ENCODE peak calls at places on chromosomes 5 and 9, in six cellular contexts. P, R, Z, L, W and K are unnamed samples. For H3K4me1, the result is how much of the 10 kb centered on the place peaks cover.

GRCh38 chr9:120408680-120409258 is 171.2 kb downstream of the CDK5RAP2 start:
- DNase-seq in R (no peak), P (no peak), W (no peak), Z (no peak), L (no peak), K (no peak)

GRCh38 chr5:126868961-126869451 is 92.1 kb downstream of the LMNB1 start:
- DNase-seq in W (no peak), R (peak), L (peak), P (no peak), Z (no peak), K (no peak)

GRCh38 chr9:8484563-8484962 is 685.0 kb upstream of the DMAC1 start:
- DNase-seq in W (no peak), P (no peak), Z (no peak), L (no peak), R (no peak), K (no peak)

GRCh38 chr5:73617510-73618279 is 8.3 kb upstream of the ARHGEF28 start:
- DNase-seq in Z (no peak), L (peak), W (no peak), P (no peak), R (peak), K (no peak)

GRCh38 chr5:109907751-109908150 is 218.0 kb downstream of the MAN2A1 start:
- DNase-seq in Z (no peak), R (peak), W (no peak), L (peak), P (no peak), K (no peak)

GRCh38 chr5:160960592-160960991 is 108.6 kb upstream of the ATP10B start:
- DNase-seq in Z (no peak), R (no peak), P (no peak), W (no peak), L (no peak), K (no peak)

GRCh38 chr5:150116667-150117395 is 30.5 kb upstream of the CSF1R start:
- DNase-seq in R (peak), W (no peak), L (no peak), Z (no peak), P (no peak), K (no peak)

GRCh38 chr5:169350016-169350415 is 49.1 kb upstream of the SLIT3 start:
- DNase-seq in W (no peak), L (peak), Z (no peak), R (peak), P (no peak), K (no peak)

GRCh38 chr9:72154468-72155281 is 5.4 kb downstream of the GDA start:
- DNase-seq in L (no peak), R (no peak), W (no peak), P (peak), Z (no peak), K (no peak)

GRCh38 chr5:112186401-112186990 is 232.6 kb downstream of the EPB41L4A start:
- DNase-seq in L (peak), Z (no peak), W (peak), P (peak), R (peak), K (no peak)

GRCh38 chr9:38039907-38040682 is 28.9 kb downstream of the SHB start:
- DNase-seq in Z (no peak), R (no peak), L (no peak), P (no peak), W (no peak), K (no peak)

GRCh38 chr5:154654484-154655375 is 100.4 kb upstream of the LARP1 start:
- DNase-seq in P (no peak), Z (no peak), R (no peak), L (peak), W (no peak), K (no peak)

GRCh38 chr5:163624466-163624865 is 119.0 kb downstream of the MAT2B start:
- DNase-seq in Z (no peak), L (no peak), P (no peak), W (no peak), R (no peak), K (no peak)

GRCh38 chr5:92332039-92332438 is 948.9 kb upstream of the ARRDC3 start:
- DNase-seq in P (no peak), R (peak), L (no peak), Z (no peak), W (no peak), K (no peak)

GRCh38 chr5:36535390-36535789 is 71.0 kb upstream of the SLC1A3 start:
- DNase-seq in W (no peak), Z (peak), L (no peak), P (no peak), R (no peak), K (no peak)

GRCh38 chr5:107425541-107426031 is 245.2 kb downstream of the EFNA5 start:
- DNase-seq in Z (no peak), R (peak), W (peak), P (no peak), L (peak), K (no peak)

GRCh38 chr9:32603914-32604852 is 31.2 kb upstream of the NDUFB6 start:
- DNase-seq in R (no peak), W (peak), L (no peak), P (peak), Z (no peak), K (no peak)

GRCh38 chr9:4174781-4175180 is 125.1 kb downstream of the GLIS3 start:
- DNase-seq in Z (no peak), L (no peak), W (no peak), R (no peak), P (no peak), K (no peak)

GRCh38 chr9:136454026-136454796 is 14.6 kb upstream of the INPP5E start:
- DNase-seq in L (no peak), Z (no peak), W (no peak), R (no peak), P (no peak), K (no peak)

GRCh38 chr9:19493174-19493811 is 84.5 kb downstream of the ACER2 start:
- DNase-seq in P (peak), Z (peak), R (peak), L (peak), W (peak), K (no peak)

GRCh38 chr5:57513785-57514184 is 31.2 kb upstream of the ACTBL2 start:
- DNase-seq in R (no peak), W (no peak), L (no peak), Z (no peak), P (no peak), K (no peak)

GRCh38 chr5:110852053-110852452 is 113.2 kb downstream of the SLC25A46 start:
- DNase-seq in R (no peak), W (no peak), L (no peak), P (peak), Z (no peak), K (no peak)

GRCh38 chr9:137685035-137685885 is 66.5 kb downstream of the EHMT1 start:
- DNase-seq in R (peak), P (no peak), W (no peak), Z (no peak), L (peak), K (no peak)

GRCh38 chr5:73411927-73412596 is 36.5 kb downstream of the FOXD1 start:
- DNase-seq in P (no peak), R (no peak), L (no peak), W (no peak), Z (no peak), K (no peak)

GRCh38 chr5:141094481-141095262 is at the start of gene PCDHB2:
- DNase-seq in Z (no peak), L (peak), P (no peak), W (no peak), R (peak), K (no peak)

GRCh38 chr5:45093377-45093776 is 284.6 kb downstream of the MRPS30 start:
- DNase-seq in R (no peak), P (no peak), Z (no peak), W (no peak), L (no peak), K (no peak)

GRCh38 chr9:128148509-128149000 is 698 bp upstream of the LCN2 start:
- DNase-seq in L (no peak), Z (no peak), W (no peak), P (no peak), R (no peak), K (no peak)

GRCh38 chr5:126464016-126464415 is 40.8 kb downstream of the GRAMD2B start:
- DNase-seq in Z (no peak), L (no peak), P (no peak), W (no peak), R (no peak), K (no peak)

GRCh38 chr9:84501587-84501986 is 161.0 kb upstream of the SLC28A3 start:
- DNase-seq in L (no peak), R (no peak), Z (no peak), P (no peak), W (no peak), K (no peak)

GRCh38 chr5:168270446-168270845 is 21.0 kb upstream of the WWC1 start:
- DNase-seq in L (peak), P (no peak), Z (no peak), R (peak), W (no peak), K (no peak)

GRCh38 chr5:139690385-139691274 is 42.5 kb downstream of the CXXC5 start:
- DNase-seq in P (no peak), W (no peak), R (peak), Z (no peak), L (peak), K (peak)

GRCh38 chr5:125510651-125511050 is 764.2 kb upstream of the ZNF608 start:
- DNase-seq in P (no peak), R (no peak), L (peak), W (no peak), Z (no peak), K (no peak)

DNA sequence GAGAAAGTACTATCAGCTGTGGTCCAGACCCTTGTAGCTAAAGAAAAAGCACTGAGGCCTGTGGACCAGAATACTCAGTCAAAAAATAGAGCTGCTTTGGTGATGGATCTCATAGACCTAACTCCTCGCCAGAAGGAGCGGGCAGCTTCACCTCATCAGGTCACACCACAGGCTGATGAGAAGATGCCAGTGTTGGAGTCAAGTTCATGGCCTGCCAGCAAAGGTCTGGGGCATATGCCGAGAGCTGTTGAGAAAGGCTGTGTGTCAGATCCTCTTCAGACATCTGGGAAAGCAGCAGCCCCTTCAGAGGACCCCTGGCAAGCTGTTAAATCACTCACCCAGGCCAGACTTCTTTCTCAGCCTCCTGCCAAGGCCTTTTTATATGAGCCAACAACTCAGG is 8.9 kb downstream of the RAB24 start:
- DNase-seq in P (no peak), W (no peak), R (no peak), Z (no peak), L (no peak), K (no peak)
- H3K4me1 ChIP-seq in P (under half), W (under half), R (under half), Z (under half), L (under half), K (under half)

GRCh38 chr5:77425998-77426659 is 66.0 kb downstream of the WDR41 start:
- DNase-seq in W (no peak), L (peak), Z (no peak), P (no peak), R (no peak), K (no peak)
- H3K4me1 ChIP-seq in W (under half), L (under half), Z (under half), P (under half), R (under half), K (half or more)

DNA sequence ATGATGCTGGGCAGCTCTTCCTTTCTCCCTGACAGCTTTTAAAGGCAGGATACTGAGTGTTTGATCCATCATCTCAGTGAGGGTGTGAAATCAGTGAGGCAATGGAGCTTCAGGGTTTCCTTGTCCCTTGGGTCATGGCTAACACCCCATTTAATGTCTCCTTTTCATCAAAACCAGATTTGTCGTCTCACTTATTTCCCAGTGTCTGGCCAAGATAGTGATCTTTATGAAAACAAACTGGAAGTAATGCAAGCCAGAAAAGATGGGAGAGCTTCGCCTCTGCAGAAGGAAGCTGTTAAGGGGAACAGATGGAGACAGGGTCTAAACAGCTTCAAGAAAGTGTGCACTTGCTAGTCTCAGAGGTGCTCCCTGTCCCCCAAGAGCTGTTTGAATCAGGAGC is 96.3 kb downstream of the F2RL2 start:
- DNase-seq in L (no peak), Z (no peak), W (no peak), R (no peak), P (no peak), K (no peak)
- H3K4me1 ChIP-seq in L (under half), Z (under half), W (under half), R (under half), P (under half), K (under half)

GRCh38 chr9:2023532-2023931 is 8.4 kb downstream of the SMARCA2 start:
- DNase-seq in L (no peak), R (no peak), P (no peak), Z (no peak), W (no peak), K (no peak)
- H3K4me1 ChIP-seq in L (under half), R (under half), P (under half), Z (half or more), W (under half), K (under half)